ENCODE peak calls at places on chromosomes 6 and 20, in seven cellular contexts. E is PC-9; L is right lobe of liver; S is AG04450; R is HepG2; Y is CD4-positive, alpha-beta T cell; I is heart right ventricle. O is an unnamed sample.

GRCh38 chr6:157058574-157058973 is 264.7 kb downstream of the TMEM242 start:
- DNase-seq in E (no peak), L (no peak), S (no peak), R (no peak), Y (no peak), I (no peak), O (no peak)

GRCh38 chr6:147000545-147001488 is 203.4 kb upstream of the STXBP5 start:
- DNase-seq in E (no peak), L (no peak), S (peak), R (no peak), Y (no peak), I (no peak), O (no peak)

GRCh38 chr6:83815631-83816030 is 37.5 kb upstream of the RIPPLY2 start:
- DNase-seq in E (no peak), L (no peak), S (no peak), R (no peak), Y (no peak), I (no peak), O (peak)

GRCh38 chr20:12827796-12828406 is 180.9 kb upstream of the SPTLC3 start:
- DNase-seq in E (no peak), L (no peak), S (no peak), R (no peak), Y (no peak), I (no peak), O (no peak)

GRCh38 chr6:579339-579738 is 77.6 kb downstream of the HUS1B start:
- DNase-seq in E (no peak), L (no peak), S (no peak), R (peak), Y (no peak), I (no peak), O (no peak)

GRCh38 chr6:25061289-25061945 is 125.7 kb upstream of the RIPOR2 start:
- DNase-seq in E (no peak), L (no peak), S (no peak), R (no peak), Y (no peak), I (peak), O (no peak)

GRCh38 chr6:3045369-3045768 is 22.9 kb upstream of the RIPK1 start:
- DNase-seq in E (no peak), L (no peak), S (no peak), R (no peak), Y (no peak), I (no peak), O (no peak)

GRCh38 chr20:61657719-61658377 is 405.8 kb downstream of the CDH4 start:
- DNase-seq in E (no peak), L (peak), S (no peak), R (no peak), Y (no peak), I (no peak), O (no peak)

GRCh38 chr20:10671221-10671849 is 2.5 kb downstream of the JAG1 start:
- DNase-seq in E (peak), L (peak), S (peak), R (peak), Y (no peak), I (peak), O (peak)

GRCh38 chr6:105985816-105986632 is 100.1 kb upstream of the PRDM1 start:
- DNase-seq in E (no peak), L (peak), S (no peak), R (no peak), Y (no peak), I (peak), O (no peak)

GRCh38 chr6:135555550-135555949 is 58.0 kb upstream of the AHI1 start:
- DNase-seq in E (no peak), L (no peak), S (no peak), R (no peak), Y (no peak), I (no peak), O (no peak)

GRCh38 chr6:132937466-132937906 is 123.1 kb downstream of the RPS12 start:
- DNase-seq in E (peak), L (no peak), S (no peak), R (peak), Y (no peak), I (no peak), O (peak)

GRCh38 chr20:20371133-20371532 is 3.2 kb downstream of the INSM1 start:
- DNase-seq in E (no peak), L (no peak), S (no peak), R (no peak), Y (no peak), I (no peak), O (no peak)

GRCh38 chr6:136783495-136784270 is 8.6 kb downstream of the MAP3K5 start:
- DNase-seq in E (no peak), L (no peak), S (no peak), R (no peak), Y (no peak), I (peak), O (no peak)

GRCh38 chr6:108781419-108782110 is 66.7 kb upstream of the ARMC2 start:
- DNase-seq in E (no peak), L (no peak), S (no peak), R (no peak), Y (no peak), I (no peak), O (peak)

GRCh38 chr20:43681991-43682410 is 15.1 kb downstream of the MYBL2 start:
- DNase-seq in E (no peak), L (no peak), S (no peak), R (no peak), Y (no peak), I (no peak), O (no peak)

GRCh38 chr6:159988983-159989454 is 20.1 kb downstream of the IGF2R start:
- DNase-seq in E (no peak), L (no peak), S (no peak), R (no peak), Y (no peak), I (no peak), O (no peak)

GRCh38 chr6:35036059-35036827 is 104.9 kb downstream of the TCP11 start:
- DNase-seq in E (no peak), L (no peak), S (no peak), R (no peak), Y (no peak), I (no peak), O (no peak)

GRCh38 chr20:23497458-23498026 is 6.6 kb downstream of the CST8 start:
- DNase-seq in E (no peak), L (no peak), S (no peak), R (no peak), Y (no peak), I (no peak), O (no peak)

GRCh38 chr6:151058021-151058733 is 181.6 kb upstream of the AKAP12 start:
- DNase-seq in E (no peak), L (no peak), S (no peak), R (no peak), Y (no peak), I (peak), O (no peak)

GRCh38 chr6:134447423-134447822 is 129.5 kb upstream of the SGK1 start:
- DNase-seq in E (no peak), L (no peak), S (no peak), R (no peak), Y (no peak), I (no peak), O (no peak)

GRCh38 chr6:87397656-87398055 is 10.1 kb upstream of the CFAP206 start:
- DNase-seq in E (no peak), L (no peak), S (no peak), R (no peak), Y (no peak), I (no peak), O (no peak)

GRCh38 chr20:20215976-20216727 is 151.8 kb upstream of the INSM1 start:
- DNase-seq in E (no peak), L (no peak), S (no peak), R (no peak), Y (no peak), I (no peak), O (no peak)

GRCh38 chr6:144285798-144286502 is 815 bp downstream of the UTRN start:
- DNase-seq in E (peak), L (peak), S (no peak), R (peak), Y (peak), I (peak), O (peak)

GRCh38 chr6:150352321-150353296 is 16.2 kb upstream of the IYD start:
- DNase-seq in E (peak), L (no peak), S (no peak), R (no peak), Y (no peak), I (no peak), O (no peak)

GRCh38 chr6:157760589-157761330 is 62.3 kb upstream of the SNX9 start:
- DNase-seq in E (peak), L (no peak), S (peak), R (no peak), Y (no peak), I (no peak), O (peak)

GRCh38 chr6:39430968-39431523 is 108.5 kb upstream of the KCNK16 start:
- DNase-seq in E (peak), L (peak), S (no peak), R (no peak), Y (no peak), I (peak), O (no peak)

GRCh38 chr6:90003941-90004340 is 109.7 kb downstream of the GJA10 start:
- DNase-seq in E (no peak), L (no peak), S (no peak), R (no peak), Y (no peak), I (no peak), O (no peak)

GRCh38 chr20:55174635-55175034 is 699.2 kb downstream of the DOK5 start:
- DNase-seq in E (no peak), L (no peak), S (no peak), R (no peak), Y (no peak), I (no peak), O (no peak)

GRCh38 chr6:112503210-112503609 is 156.1 kb downstream of the RFPL4B start:
- DNase-seq in E (no peak), L (no peak), S (no peak), R (no peak), Y (no peak), I (no peak), O (no peak)

GRCh38 chr6:47362857-47363461 is 53.3 kb upstream of the TNFRSF21 start:
- DNase-seq in E (no peak), L (no peak), S (no peak), R (peak), Y (no peak), I (no peak), O (no peak)
- H3K27ac ChIP-seq in E (no peak), L (no peak), S (no peak), R (no peak), Y (no peak), I (no peak), O (no peak)

DNA sequence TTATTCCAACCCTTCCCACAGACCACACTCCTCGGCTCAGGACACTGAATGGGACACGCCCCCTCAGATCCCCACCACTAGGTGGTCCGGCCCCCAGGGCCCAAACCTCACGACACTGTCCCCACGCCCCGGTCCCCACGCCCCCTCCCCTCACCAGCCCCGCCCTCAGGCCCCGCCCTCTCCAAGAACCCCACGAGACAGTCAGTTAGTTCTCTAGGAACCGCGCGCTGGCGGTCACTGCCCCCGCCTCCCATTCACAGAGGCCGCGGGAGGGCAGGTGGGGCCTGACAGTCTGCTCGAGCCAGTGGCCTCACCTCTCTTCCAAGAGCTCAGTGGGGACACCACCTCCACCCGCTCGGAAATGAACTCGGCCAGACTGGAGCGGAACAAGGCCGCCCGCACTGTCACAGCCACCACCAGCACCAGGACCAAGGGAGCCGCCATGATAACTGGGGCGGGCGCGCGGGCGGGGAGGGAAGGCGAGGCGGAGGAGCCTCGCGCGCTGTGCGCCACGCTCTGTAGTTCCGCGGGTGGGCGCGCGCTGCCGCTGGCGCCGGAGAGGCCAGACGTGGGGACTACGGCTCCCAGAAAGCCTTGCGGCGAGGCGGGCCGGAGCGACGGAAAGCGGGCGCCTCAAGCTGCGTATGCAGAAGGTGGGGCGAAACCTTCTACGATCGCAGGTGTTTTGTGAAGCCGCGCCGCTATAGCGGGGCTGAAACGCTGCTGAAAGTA is at the start of gene PIGU:
- DNase-seq in E (peak), L (peak), S (peak), R (peak), Y (peak), I (peak), O (peak)
- TF ChIP-seq CTCF in E (no peak), L (peak), S (no peak), R (peak), Y (peak), I (no peak), O (no peak)

DNA sequence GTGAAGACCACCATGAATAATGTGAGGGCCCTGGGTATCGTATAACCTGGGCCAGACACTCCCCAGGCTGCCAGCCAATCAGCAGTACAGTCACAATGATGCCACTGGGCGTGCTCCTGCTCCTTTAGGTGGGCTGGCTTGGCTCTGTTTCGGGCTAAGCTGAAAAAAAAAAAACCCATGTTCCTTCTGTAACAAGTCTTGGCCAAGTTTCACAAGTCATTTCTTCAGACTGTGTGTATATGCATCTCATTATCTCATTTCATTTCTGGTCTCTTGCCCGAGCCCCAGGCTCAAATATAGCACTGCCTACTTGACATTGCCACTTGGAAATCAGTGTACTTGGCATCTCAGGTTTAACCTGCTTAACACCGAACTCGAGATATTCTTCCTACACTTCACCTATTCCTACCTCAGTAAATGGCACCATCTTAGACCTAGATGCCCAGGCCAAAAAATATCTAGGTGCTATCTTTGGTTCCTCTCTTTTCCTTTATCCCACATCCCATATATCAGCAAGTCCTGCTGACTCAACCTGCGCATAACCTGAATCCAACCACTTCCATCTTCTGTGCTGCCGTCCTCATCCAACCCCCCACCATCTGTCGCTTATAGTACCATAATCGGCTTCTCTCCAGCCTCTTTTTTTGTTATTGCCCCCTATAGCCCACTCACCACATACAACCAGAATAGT is 1.8 kb downstream of the UQCC2 start:
- DNase-seq in E (no peak), L (no peak), S (no peak), R (no peak), Y (no peak), I (no peak), O (no peak)
- H3K27ac ChIP-seq in E (no peak), L (no peak), S (no peak), R (no peak), Y (no peak), I (peak), O (no peak)

GRCh38 chr20:33668087-33668790 is 1.5 kb downstream of the ACTL10 start:
- DNase-seq in E (no peak), L (peak), S (no peak), R (no peak), Y (no peak), I (peak), O (peak)

GRCh38 chr20:33668791-33669155 is 2.0 kb downstream of the ACTL10 start:
- DNase-seq in E (no peak), L (no peak), S (no peak), R (no peak), Y (no peak), I (peak), O (no peak)

GRCh38 chr20:33669224-33669623 is 2.5 kb downstream of the ACTL10 start:
- DNase-seq in E (no peak), L (no peak), S (no peak), R (no peak), Y (no peak), I (peak), O (no peak)

GRCh38 chr20:33666293-33667244 is at the start of gene ACTL10:
- DNase-seq in E (peak), L (peak), S (peak), R (no peak), Y (peak), I (peak), O (peak)

GRCh38 chr20:33667245-33668086 is 723 bp downstream of the ACTL10 start:
- DNase-seq in E (peak), L (peak), S (no peak), R (no peak), Y (peak), I (peak), O (no peak)
- TF ChIP-seq CTCF in E (no peak), L (no peak), S (no peak), R (no peak), Y (no peak), I (no peak), O (no peak)

GRCh38 chr20:63833776-63834544 is 2.9 kb upstream of the ZBTB46 start:
- DNase-seq in E (no peak), L (no peak), S (peak), R (no peak), Y (no peak), I (no peak), O (no peak)

GRCh38 chr20:63835031-63835858 is 4.2 kb upstream of the ZBTB46 start:
- DNase-seq in E (peak), L (peak), S (peak), R (peak), Y (no peak), I (peak), O (peak)

GRCh38 chr20:63831696-63832686 is 927 bp upstream of the ZBTB46 start:
- DNase-seq in E (no peak), L (no peak), S (no peak), R (peak), Y (no peak), I (peak), O (no peak)

GRCh38 chr20:63836335-63837133 is 5.5 kb upstream of the ZBTB46 start:
- DNase-seq in E (no peak), L (no peak), S (no peak), R (no peak), Y (no peak), I (no peak), O (no peak)

DNA sequence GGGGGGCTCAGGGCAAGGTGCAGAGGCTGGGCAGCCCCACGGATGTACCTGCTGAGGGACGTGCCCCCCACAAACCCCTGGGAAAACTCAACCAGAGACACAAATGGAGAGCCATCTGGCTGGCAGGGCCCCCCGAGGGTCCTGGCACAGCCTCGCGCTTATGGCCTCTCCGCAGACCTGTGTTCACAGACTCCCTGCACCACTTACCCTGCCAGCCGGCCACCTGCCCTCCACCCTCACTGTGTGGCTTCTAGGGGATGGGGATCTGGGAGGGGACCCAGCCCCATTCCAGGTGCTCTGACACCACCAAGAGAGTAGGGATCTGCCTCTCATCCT is 3.4 kb upstream of the ZBTB46 start:
- DNase-seq in E (no peak), L (no peak), S (no peak), R (no peak), Y (no peak), I (no peak), O (no peak)
- H3K27ac ChIP-seq in E (no peak), L (no peak), S (peak), R (no peak), Y (no peak), I (peak), O (no peak)